ENCODE peak calls at places on chromosomes 6 and 20, in six cellular contexts. T, L, K, Z, W and Q are unnamed samples. For H3K27me3, the result is how much of the 10 kb centered on the place peaks cover.

GRCh38 chr6:39430968-39431523 is 108.5 kb upstream of the KCNK16 start:
- DNase-seq in T (peak), L (peak), W (no peak), Z (peak), K (peak), Q (no peak)

GRCh38 chr6:96675617-96676016 is 112.7 kb downstream of the FHL5 start:
- DNase-seq in K (no peak), L (no peak), T (no peak), Z (no peak), W (no peak), Q (no peak)

GRCh38 chr6:160667854-160668481 is 3.9 kb upstream of the LPA start:
- DNase-seq in K (no peak), T (peak), Z (no peak), L (no peak), W (peak), Q (peak)

GRCh38 chr6:126076992-126077664 is 90.8 kb downstream of the TRMT11 start:
- DNase-seq in W (no peak), T (no peak), K (no peak), Z (no peak), L (no peak), Q (peak)

GRCh38 chr20:3818155-3819151 is 1.9 kb upstream of the AP5S1 start:
- DNase-seq in T (peak), Z (peak), K (peak), L (no peak), W (no peak), Q (peak)

GRCh38 chr6:42292002-42292735 is 74.5 kb upstream of the MRPS10 start:
- DNase-seq in W (no peak), K (peak), Z (no peak), T (no peak), L (no peak), Q (no peak)

GRCh38 chr6:108723594-108723993 is 124.6 kb upstream of the ARMC2 start:
- DNase-seq in Z (no peak), L (no peak), T (no peak), K (no peak), W (no peak), Q (no peak)

GRCh38 chr6:33959661-33960344 is 156.0 kb upstream of the MLN start:
- DNase-seq in K (no peak), Z (no peak), T (no peak), W (no peak), L (peak), Q (no peak)

GRCh38 chr6:139290787-139291294 is 957 bp downstream of the TXLNB start:
- DNase-seq in K (peak), L (no peak), T (no peak), Z (peak), W (peak), Q (no peak)

GRCh38 chr6:3322366-3322890 is 63.7 kb downstream of the PSMG4 start:
- DNase-seq in K (no peak), T (no peak), Z (no peak), L (no peak), W (no peak), Q (no peak)

GRCh38 chr20:39899881-39900280 is 789.2 kb downstream of the MAFB start:
- DNase-seq in Z (no peak), W (no peak), L (no peak), T (no peak), K (no peak), Q (no peak)

GRCh38 chr6:33790910-33791309 is 2.0 kb upstream of the LEMD2 start:
- DNase-seq in L (no peak), Z (peak), W (no peak), K (no peak), T (no peak), Q (no peak)

GRCh38 chr20:43658068-43658722 is 8.7 kb upstream of the MYBL2 start:
- DNase-seq in T (peak), L (no peak), W (no peak), K (peak), Z (no peak), Q (no peak)

GRCh38 chr6:29797120-29797519 is 30.5 kb upstream of the HLA-G start:
- DNase-seq in K (peak), Z (no peak), T (no peak), L (no peak), W (no peak), Q (no peak)

GRCh38 chr6:7479801-7480266 is 61.6 kb upstream of the DSP start:
- DNase-seq in T (no peak), W (no peak), L (no peak), K (peak), Z (no peak), Q (no peak)

GRCh38 chr6:139753198-139753861 is 378.9 kb upstream of the CITED2 start:
- DNase-seq in Z (no peak), K (peak), T (no peak), W (no peak), L (no peak), Q (no peak)

GRCh38 chr6:55578537-55579363 is at the start of gene HMGCLL1:
- DNase-seq in K (peak), L (peak), Z (peak), W (no peak), T (peak), Q (peak)

GRCh38 chr6:169725270-169726048 is 1.2 kb upstream of the PHF10 start:
- DNase-seq in W (no peak), L (peak), K (peak), Z (peak), T (peak), Q (peak)

GRCh38 chr6:156779206-156780116 is 2.3 kb downstream of the ARID1B start:
- DNase-seq in K (peak), Z (peak), L (peak), T (peak), W (peak), Q (peak)

GRCh38 chr6:108115598-108116058 is 41.1 kb upstream of the OSTM1 start:
- DNase-seq in K (no peak), W (no peak), Z (peak), L (peak), T (peak), Q (peak)

GRCh38 chr20:53940883-53941546 is 129.4 kb downstream of the BCAS1 start:
- DNase-seq in Z (no peak), L (no peak), T (peak), K (peak), W (no peak), Q (no peak)

GRCh38 chr6:45479834-45480696 is 102.3 kb upstream of the SUPT3H start:
- DNase-seq in T (peak), W (no peak), K (peak), Z (no peak), L (no peak), Q (no peak)

GRCh38 chr20:25223179-25223661 is 24.7 kb upstream of the PYGB start:
- DNase-seq in K (peak), L (no peak), Z (no peak), W (no peak), T (peak), Q (no peak)

GRCh38 chr20:31720486-31721407 is 1.9 kb downstream of the BCL2L1 start:
- DNase-seq in Z (no peak), L (no peak), K (peak), T (no peak), W (no peak), Q (no peak)

GRCh38 chr6:140572129-140572528 is 1197.7 kb upstream of the CITED2 start:
- DNase-seq in L (no peak), K (peak), W (no peak), T (no peak), Z (no peak), Q (no peak)

DNA sequence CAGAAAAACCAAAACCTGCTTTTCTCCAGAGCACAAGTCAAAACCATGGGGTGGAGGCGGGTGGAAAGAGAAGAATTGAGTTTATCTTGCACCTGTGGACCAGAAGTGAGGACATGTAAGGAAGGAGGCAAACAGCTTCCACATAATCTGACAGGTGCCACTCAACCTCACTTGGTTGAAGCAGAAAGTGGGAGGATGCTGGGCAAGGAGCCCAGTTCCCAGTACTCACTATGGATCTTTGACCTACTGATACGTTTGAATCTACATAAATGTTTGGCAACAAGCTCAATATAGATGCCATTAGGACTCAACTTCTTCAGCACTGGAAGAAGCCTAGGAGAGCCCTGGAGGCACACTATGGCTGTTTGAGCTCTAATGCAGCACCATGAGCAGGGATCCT is 285.5 kb downstream of the KIF16B start:
- DNase-seq in W (no peak), L (no peak), K (no peak), T (no peak), Z (no peak), Q (no peak)
- H3K27me3 ChIP-seq in W (under half), L (under half), K (under half), T (under half), Z (under half), Q (under half)

DNA sequence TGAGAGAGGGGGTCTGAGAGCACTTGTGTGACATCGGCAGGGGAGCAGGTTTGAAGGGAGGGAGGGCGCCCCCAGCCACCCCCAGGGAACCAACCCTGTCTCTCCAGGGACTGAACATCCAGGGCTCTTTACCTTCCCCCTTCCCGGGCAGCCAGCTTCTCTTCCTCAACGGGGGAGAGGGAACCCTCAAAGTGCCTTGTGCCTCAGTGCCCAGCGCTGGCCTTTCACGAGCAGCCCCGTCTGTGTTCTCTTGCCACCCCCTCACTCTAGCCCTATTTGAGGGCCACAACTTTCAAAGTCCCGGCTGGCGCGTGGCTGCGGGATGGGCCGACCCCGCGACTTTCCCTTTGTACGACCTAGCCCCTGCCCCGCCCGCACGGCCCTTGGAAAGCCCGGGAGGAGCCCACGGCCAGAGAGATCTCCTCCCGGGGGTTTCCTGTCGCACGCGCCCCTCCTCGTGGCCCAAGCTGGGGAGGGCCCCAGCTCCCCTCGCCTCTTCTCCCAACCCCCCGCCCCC is 608 bp downstream of the SCRT2 start:
- DNase-seq in T (no peak), K (no peak), Z (no peak), L (no peak), W (no peak), Q (no peak)
- H3K27me3 ChIP-seq in T (half or more), K (half or more), Z (under half), L (half or more), W (under half), Q (under half)

GRCh38 chr20:63258826-63259225 is 4.6 kb upstream of the NKAIN4 start:
- DNase-seq in K (peak), Z (no peak), T (no peak), L (no peak), W (no peak), Q (no peak)

GRCh38 chr20:63259734-63260460 is 5.6 kb upstream of the NKAIN4 start:
- DNase-seq in L (no peak), W (no peak), K (no peak), T (no peak), Z (no peak), Q (no peak)

GRCh38 chr20:63261808-63262528 is 7.7 kb upstream of the NKAIN4 start:
- DNase-seq in L (no peak), K (no peak), W (no peak), Z (no peak), T (no peak), Q (no peak)

GRCh38 chr20:63260943-63261807 is 6.9 kb upstream of the NKAIN4 start:
- DNase-seq in K (peak), L (no peak), T (peak), W (no peak), Z (no peak), Q (no peak)

DNA sequence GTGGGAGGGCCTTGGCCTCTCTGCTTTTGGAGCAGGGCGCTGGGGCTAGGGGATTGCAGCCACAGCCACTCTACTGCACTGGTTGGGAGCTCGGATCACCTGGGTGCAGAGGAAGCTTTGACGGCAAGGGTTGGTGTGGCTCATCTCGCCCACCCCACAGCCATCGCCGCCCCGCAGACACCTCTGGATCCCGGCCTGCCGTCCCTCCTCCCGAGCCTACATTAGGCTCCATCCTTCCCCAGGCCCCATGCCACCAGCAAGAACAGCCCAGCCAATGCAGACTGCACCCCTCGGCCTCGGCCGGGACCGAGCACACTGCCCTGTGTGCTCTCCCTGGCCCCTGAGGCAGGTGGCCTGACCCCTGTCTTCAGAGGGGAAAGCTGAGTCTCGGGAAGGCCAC is 6.3 kb upstream of the NKAIN4 start:
- DNase-seq in L (no peak), K (no peak), Z (no peak), T (no peak), W (no peak), Q (no peak)
- H3K27me3 ChIP-seq in L (half or more), K (half or more), Z (under half), T (under half), W (under half), Q (under half)

DNA sequence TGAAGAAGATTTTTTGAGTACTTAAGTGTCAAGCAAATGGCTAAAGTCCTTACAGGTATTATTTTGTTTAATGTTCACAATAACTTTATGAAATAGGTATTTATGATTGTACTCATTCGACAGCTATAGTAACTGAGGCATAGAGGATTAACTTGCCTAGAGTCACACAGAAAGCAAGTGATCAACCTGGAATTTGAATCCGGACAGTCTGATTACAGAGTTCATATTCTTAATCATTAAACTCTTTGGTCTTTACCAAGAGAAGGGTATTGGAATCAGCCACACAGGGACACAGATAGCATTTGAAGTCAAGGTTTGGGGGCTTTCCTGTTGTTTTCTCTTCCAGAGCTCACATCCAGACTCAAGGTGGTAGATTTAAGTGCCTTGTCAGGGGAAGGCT is 69.7 kb downstream of the ISM1 start:
- DNase-seq in L (no peak), W (no peak), T (no peak), K (no peak), Z (no peak), Q (no peak)
- H3K27me3 ChIP-seq in L (under half), W (under half), T (under half), K (under half), Z (under half), Q (under half)